ENCODE peak calls at places on chromosomes 6 and 20, in five cellular contexts. J is T-helper 9 cell, N is RKO, K is anterior cingulate cortex, S is foreskin fibroblast. M is an unnamed sample.

GRCh38 chr6:123332070-123332469 is 304.7 kb downstream of the TRDN start:
- DNase-seq in J (no peak), N (no peak), K (no peak), S (no peak), M (no peak)

GRCh38 chr6:150377211-150377781 is 8.5 kb downstream of the IYD start:
- DNase-seq in J (no peak), N (no peak), K (peak), S (no peak), M (no peak)

GRCh38 chr20:63596423-63596822 is 22.4 kb upstream of the HELZ2 start:
- DNase-seq in J (no peak), N (no peak), K (no peak), S (no peak), M (no peak)

GRCh38 chr6:9523462-9523861 is 891.4 kb downstream of the TFAP2A start:
- DNase-seq in J (no peak), N (peak), K (no peak), S (peak), M (no peak)

GRCh38 chr20:62961799-62962198 is 9.3 kb downstream of the SLC17A9 start:
- DNase-seq in J (no peak), N (no peak), K (no peak), S (no peak), M (peak)

GRCh38 chr20:63025534-63026331 is 19.0 kb upstream of the BHLHE23 start:
- DNase-seq in J (no peak), N (no peak), K (peak), S (peak), M (no peak)

GRCh38 chr6:89555751-89556150 is 82.8 kb downstream of the LYRM2 start:
- DNase-seq in J (no peak), N (no peak), K (no peak), S (no peak), M (no peak)

GRCh38 chr6:166567107-166567506 is 19.4 kb downstream of the RAMACL start:
- DNase-seq in J (no peak), N (peak), K (no peak), S (peak), M (no peak)

GRCh38 chr6:47041741-47042140 is 391 bp downstream of the ADGRF1 start:
- DNase-seq in J (no peak), N (no peak), K (no peak), S (no peak), M (no peak)

GRCh38 chr6:20061952-20062351 is 150.3 kb downstream of the MBOAT1 start:
- DNase-seq in J (no peak), N (no peak), K (no peak), S (no peak), M (no peak)

GRCh38 chr20:37299718-37300529 is 10.5 kb downstream of the MANBAL start:
- DNase-seq in J (no peak), N (no peak), K (no peak), S (peak), M (no peak)

GRCh38 chr6:127879685-127880084 is 21.2 kb downstream of the THEMIS start:
- DNase-seq in J (no peak), N (no peak), K (no peak), S (peak), M (no peak)

GRCh38 chr6:152034631-152035030 is 227.1 kb downstream of the ESR1 start:
- DNase-seq in J (no peak), N (no peak), K (no peak), S (no peak), M (no peak)

GRCh38 chr6:52937908-52938307 is 28.4 kb upstream of the GSTA3 start:
- DNase-seq in J (no peak), N (no peak), K (no peak), S (peak), M (no peak)

GRCh38 chr20:56518126-56518525 is 6.4 kb upstream of the FAM209A start:
- DNase-seq in J (no peak), N (no peak), K (no peak), S (no peak), M (no peak)

GRCh38 chr20:34710861-34711574 is 6.9 kb downstream of the TP53INP2 start:
- DNase-seq in J (no peak), N (no peak), K (no peak), S (no peak), M (no peak)